ENCODE peak calls at places on chromosomes 11 and 22, in five cellular contexts. D is RWPE1, C is AG09309, Q is IMR-90, H is glutamatergic neuron. N is an unnamed sample.

GRCh38 chr11:79440451-79441158 is at the start of gene TENM4:
- DNase-seq in D (peak), C (peak), Q (peak), H (peak), N (peak)

GRCh38 chr11:86624366-86624765 is 48.0 kb downstream of the ME3 start:
- DNase-seq in D (no peak), C (peak), Q (no peak), H (no peak), N (no peak)

GRCh38 chr22:28034760-28035401 is 115.8 kb upstream of the PITPNB start:
- DNase-seq in D (no peak), C (no peak), Q (peak), H (peak), N (no peak)

GRCh38 chr11:118224512-118225180 is at the start of gene JAML:
- DNase-seq in D (no peak), C (no peak), Q (no peak), H (no peak), N (no peak)

GRCh38 chr11:65633390-65634139 is 4.3 kb upstream of the SIPA1 start:
- DNase-seq in D (no peak), C (no peak), Q (no peak), H (no peak), N (no peak)

GRCh38 chr11:32893091-32893946 is 708 bp downstream of the QSER1 start:
- DNase-seq in D (peak), C (no peak), Q (peak), H (peak), N (peak)

GRCh38 chr22:38298312-38299000 is 18.8 kb downstream of the CSNK1E start:
- DNase-seq in D (peak), C (peak), Q (peak), H (no peak), N (no peak)

GRCh38 chr11:13818325-13818724 is 144.2 kb upstream of the SPON1 start:
- DNase-seq in D (no peak), C (no peak), Q (no peak), H (no peak), N (no peak)

GRCh38 chr11:61752925-61753551 is 602 bp downstream of the MYRF start:
- DNase-seq in D (no peak), C (no peak), Q (no peak), H (no peak), N (no peak)

GRCh38 chr22:20979243-20979809 is 2.8 kb upstream of the LZTR1 start:
- DNase-seq in D (no peak), C (no peak), Q (peak), H (peak), N (peak)

DNA sequence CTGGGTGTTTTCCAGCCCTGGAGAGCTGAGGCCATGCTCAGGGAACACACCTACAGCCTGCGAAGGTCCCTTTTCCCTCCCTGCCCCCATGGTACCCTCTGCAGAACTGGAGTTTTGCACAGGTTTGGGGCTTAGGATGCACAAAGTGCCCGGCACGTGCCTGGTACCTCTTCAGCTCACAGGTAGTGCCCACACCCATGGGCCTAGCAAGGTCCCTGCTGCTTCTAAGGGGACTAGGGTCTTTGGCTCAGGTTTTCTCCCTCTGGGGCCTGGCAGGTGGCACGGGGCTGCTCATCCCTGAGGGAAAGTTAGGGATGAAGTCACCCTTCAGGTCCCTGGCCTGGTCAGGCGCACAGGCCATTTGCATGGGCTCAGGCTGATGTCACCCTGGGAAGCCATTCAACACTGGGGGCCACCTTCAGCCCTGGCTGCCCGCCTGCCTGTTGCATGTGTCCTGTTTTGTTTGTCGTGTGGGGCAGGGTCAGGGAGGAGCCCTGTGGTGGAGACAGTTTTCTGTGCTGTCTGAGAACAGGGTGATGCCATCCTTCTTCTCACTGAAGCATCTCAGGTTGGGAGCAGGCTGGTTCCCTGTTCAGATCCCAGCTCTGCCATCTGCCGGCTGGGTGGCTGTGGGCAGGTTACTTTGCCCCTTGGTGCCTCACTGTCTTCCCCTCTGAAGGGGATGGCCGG is 68.3 kb upstream of the CRYBB3 start:
- DNase-seq in D (no peak), C (no peak), Q (no peak), H (no peak), N (no peak)
- TF ChIP-seq CTCF in D (no peak), C (no peak), Q (no peak), H (no peak), N (no peak)

GRCh38 chr22:50399751-50400331 is 56.7 kb downstream of the PPP6R2 start:
- DNase-seq in D (peak), C (no peak), Q (no peak), H (peak), N (peak)
- TF ChIP-seq CTCF in D (peak), C (peak), Q (peak), H (peak), N (no peak)

GRCh38 chr22:22534604-22535415 is 14.7 kb upstream of the ZNF280A start:
- DNase-seq in D (no peak), C (no peak), Q (no peak), H (no peak), N (no peak)

GRCh38 chr22:22535662-22536061 is 15.6 kb upstream of the ZNF280A start:
- DNase-seq in D (no peak), C (no peak), Q (no peak), H (no peak), N (no peak)

GRCh38 chr22:22531770-22532546 is 11.9 kb upstream of the ZNF280A start:
- DNase-seq in D (no peak), C (no peak), Q (no peak), H (no peak), N (no peak)

GRCh38 chr22:22533863-22534262 is 13.8 kb upstream of the ZNF280A start:
- DNase-seq in D (no peak), C (no peak), Q (no peak), H (no peak), N (no peak)

GRCh38 chr22:22533417-22533816 is 13.3 kb upstream of the ZNF280A start:
- DNase-seq in D (no peak), C (no peak), Q (no peak), H (no peak), N (no peak)
- TF ChIP-seq CTCF in D (no peak), C (no peak), Q (no peak), H (no peak), N (no peak)

GRCh38 chr11:1869427-1870325 is 16.8 kb downstream of the LSP1 start:
- DNase-seq in D (no peak), C (no peak), Q (no peak), H (no peak), N (no peak)
- TF ChIP-seq CTCF in D (no peak), C (peak), Q (no peak), H (no peak), N (no peak)